ENCODE peak calls at places on chromosomes 6 and 20, in seven cellular contexts. One of them, this sample, is unnamed.

GRCh38 chr20:17971571-17972013 is 2.8 kb downstream of the MGME1 start:
- DNase-seq in psoas muscle: no peak
- DNase-seq in heart left ventricle: no peak
- DNase-seq in fibroblast of lung: peak
- DNase-seq in Peyer's patch: peak
- DNase-seq in mucosa of descending colon: no peak
- DNase-seq in cardiac muscle cell: peak
- DNase-seq in this sample: peak

GRCh38 chr6:45498620-45499019 is 120.9 kb upstream of the SUPT3H start:
- DNase-seq in psoas muscle: no peak
- DNase-seq in heart left ventricle: no peak
- DNase-seq in fibroblast of lung: peak
- DNase-seq in Peyer's patch: no peak
- DNase-seq in mucosa of descending colon: no peak
- DNase-seq in cardiac muscle cell: no peak
- DNase-seq in this sample: no peak

GRCh38 chr20:17558154-17558940 is 11.5 kb upstream of the DSTN start:
- DNase-seq in psoas muscle: peak
- DNase-seq in heart left ventricle: peak
- DNase-seq in fibroblast of lung: peak
- DNase-seq in Peyer's patch: peak
- DNase-seq in mucosa of descending colon: no peak
- DNase-seq in cardiac muscle cell: peak
- DNase-seq in this sample: peak

GRCh38 chr6:14396826-14397517 is 279.4 kb downstream of the CD83 start:
- DNase-seq in psoas muscle: peak
- DNase-seq in heart left ventricle: no peak
- DNase-seq in fibroblast of lung: peak
- DNase-seq in Peyer's patch: peak
- DNase-seq in mucosa of descending colon: peak
- DNase-seq in cardiac muscle cell: peak
- DNase-seq in this sample: peak

GRCh38 chr6:121504227-121504626 is 68.8 kb downstream of the GJA1 start:
- DNase-seq in psoas muscle: no peak
- DNase-seq in heart left ventricle: no peak
- DNase-seq in fibroblast of lung: peak
- DNase-seq in Peyer's patch: no peak
- DNase-seq in mucosa of descending colon: no peak
- DNase-seq in cardiac muscle cell: peak
- DNase-seq in this sample: peak

GRCh38 chr6:126176266-126176665 is 163.6 kb upstream of the CENPW start:
- DNase-seq in psoas muscle: no peak
- DNase-seq in heart left ventricle: no peak
- DNase-seq in fibroblast of lung: peak
- DNase-seq in Peyer's patch: no peak
- DNase-seq in mucosa of descending colon: no peak
- DNase-seq in cardiac muscle cell: peak
- DNase-seq in this sample: peak

GRCh38 chr20:9200620-9201019 is 131.7 kb downstream of the PLCB4 start:
- DNase-seq in psoas muscle: no peak
- DNase-seq in heart left ventricle: no peak
- DNase-seq in fibroblast of lung: peak
- DNase-seq in Peyer's patch: no peak
- DNase-seq in mucosa of descending colon: no peak
- DNase-seq in cardiac muscle cell: peak
- DNase-seq in this sample: peak

GRCh38 chr6:84449220-84449619 is 221.8 kb upstream of the CEP162 start:
- DNase-seq in psoas muscle: no peak
- DNase-seq in heart left ventricle: no peak
- DNase-seq in fibroblast of lung: peak
- DNase-seq in Peyer's patch: no peak
- DNase-seq in mucosa of descending colon: no peak
- DNase-seq in cardiac muscle cell: peak
- DNase-seq in this sample: no peak

GRCh38 chr20:36575066-36575743 is 1.8 kb downstream of the TGIF2 start:
- DNase-seq in psoas muscle: peak
- DNase-seq in heart left ventricle: peak
- DNase-seq in fibroblast of lung: peak
- DNase-seq in Peyer's patch: peak
- DNase-seq in mucosa of descending colon: peak
- DNase-seq in cardiac muscle cell: peak
- DNase-seq in this sample: peak
- TF ChIP-seq CTCF in psoas muscle: no peak
- TF ChIP-seq CTCF in heart left ventricle: no peak
- TF ChIP-seq CTCF in fibroblast of lung: no peak
- TF ChIP-seq CTCF in Peyer's patch: no peak
- TF ChIP-seq CTCF in mucosa of descending colon: no peak
- TF ChIP-seq CTCF in cardiac muscle cell: no peak
- TF ChIP-seq CTCF in this sample: no peak

GRCh38 chr20:20452254-20452676 is 84.4 kb downstream of the INSM1 start:
- DNase-seq in psoas muscle: peak
- DNase-seq in heart left ventricle: peak
- DNase-seq in fibroblast of lung: peak
- DNase-seq in Peyer's patch: peak
- DNase-seq in mucosa of descending colon: peak
- DNase-seq in cardiac muscle cell: peak
- DNase-seq in this sample: peak
- H3K4me3 ChIP-seq in psoas muscle: no peak
- H3K4me3 ChIP-seq in heart left ventricle: no peak
- H3K4me3 ChIP-seq in fibroblast of lung: peak
- H3K4me3 ChIP-seq in Peyer's patch: no peak
- H3K4me3 ChIP-seq in mucosa of descending colon: no peak
- H3K4me3 ChIP-seq in cardiac muscle cell: no peak
- H3K4me3 ChIP-seq in this sample: peak

GRCh38 chr6:1059596-1059995 is 252.3 kb upstream of the FOXQ1 start:
- DNase-seq in psoas muscle: no peak
- DNase-seq in heart left ventricle: no peak
- DNase-seq in fibroblast of lung: no peak
- DNase-seq in Peyer's patch: no peak
- DNase-seq in mucosa of descending colon: no peak
- DNase-seq in cardiac muscle cell: no peak
- DNase-seq in this sample: no peak

GRCh38 chr6:1066449-1066848 is 245.4 kb upstream of the FOXQ1 start:
- DNase-seq in psoas muscle: no peak
- DNase-seq in heart left ventricle: no peak
- DNase-seq in fibroblast of lung: no peak
- DNase-seq in Peyer's patch: no peak
- DNase-seq in mucosa of descending colon: no peak
- DNase-seq in cardiac muscle cell: no peak
- DNase-seq in this sample: no peak

GRCh38 chr6:1063671-1064355 is 248.1 kb upstream of the FOXQ1 start:
- DNase-seq in psoas muscle: no peak
- DNase-seq in heart left ventricle: no peak
- DNase-seq in fibroblast of lung: no peak
- DNase-seq in Peyer's patch: no peak
- DNase-seq in mucosa of descending colon: no peak
- DNase-seq in cardiac muscle cell: no peak
- DNase-seq in this sample: peak

GRCh38 chr6:1065986-1066385 is 245.9 kb upstream of the FOXQ1 start:
- DNase-seq in psoas muscle: no peak
- DNase-seq in heart left ventricle: no peak
- DNase-seq in fibroblast of lung: no peak
- DNase-seq in Peyer's patch: no peak
- DNase-seq in mucosa of descending colon: no peak
- DNase-seq in cardiac muscle cell: no peak
- DNase-seq in this sample: no peak

GRCh38 chr6:1062786-1063545 is 248.9 kb upstream of the FOXQ1 start:
- DNase-seq in psoas muscle: no peak
- DNase-seq in heart left ventricle: no peak
- DNase-seq in fibroblast of lung: no peak
- DNase-seq in Peyer's patch: no peak
- DNase-seq in mucosa of descending colon: no peak
- DNase-seq in cardiac muscle cell: no peak
- DNase-seq in this sample: no peak
- TF ChIP-seq CTCF in psoas muscle: no peak
- TF ChIP-seq CTCF in heart left ventricle: no peak
- TF ChIP-seq CTCF in fibroblast of lung: no peak
- TF ChIP-seq CTCF in Peyer's patch: no peak
- TF ChIP-seq CTCF in mucosa of descending colon: no peak
- TF ChIP-seq CTCF in cardiac muscle cell: no peak
- TF ChIP-seq CTCF in this sample: no peak

GRCh38 chr6:2899596-2899995 is 3.5 kb downstream of the SERPINB9 start:
- DNase-seq in psoas muscle: no peak
- DNase-seq in heart left ventricle: no peak
- DNase-seq in fibroblast of lung: no peak
- DNase-seq in Peyer's patch: no peak
- DNase-seq in mucosa of descending colon: no peak
- DNase-seq in cardiac muscle cell: no peak
- DNase-seq in this sample: no peak
- H3K4me3 ChIP-seq in psoas muscle: no peak
- H3K4me3 ChIP-seq in heart left ventricle: no peak
- H3K4me3 ChIP-seq in fibroblast of lung: no peak
- H3K4me3 ChIP-seq in Peyer's patch: no peak
- H3K4me3 ChIP-seq in mucosa of descending colon: no peak
- H3K4me3 ChIP-seq in cardiac muscle cell: no peak
- H3K4me3 ChIP-seq in this sample: no peak

GRCh38 chr20:50567860-50568548 is 57.8 kb downstream of the PTPN1 start:
- DNase-seq in psoas muscle: no peak
- DNase-seq in heart left ventricle: no peak
- DNase-seq in fibroblast of lung: no peak
- DNase-seq in Peyer's patch: no peak
- DNase-seq in mucosa of descending colon: no peak
- DNase-seq in cardiac muscle cell: no peak
- DNase-seq in this sample: no peak

GRCh38 chr20:50571466-50571865 is 61.3 kb downstream of the PTPN1 start:
- DNase-seq in psoas muscle: no peak
- DNase-seq in heart left ventricle: no peak
- DNase-seq in fibroblast of lung: no peak
- DNase-seq in Peyer's patch: no peak
- DNase-seq in mucosa of descending colon: no peak
- DNase-seq in cardiac muscle cell: no peak
- DNase-seq in this sample: no peak

GRCh38 chr20:50572922-50573777 is 63.0 kb downstream of the PTPN1 start:
- DNase-seq in psoas muscle: peak
- DNase-seq in heart left ventricle: peak
- DNase-seq in fibroblast of lung: peak
- DNase-seq in Peyer's patch: peak
- DNase-seq in mucosa of descending colon: no peak
- DNase-seq in cardiac muscle cell: peak
- DNase-seq in this sample: peak

GRCh38 chr20:50568549-50568942 is 58.4 kb downstream of the PTPN1 start:
- DNase-seq in psoas muscle: no peak
- DNase-seq in heart left ventricle: no peak
- DNase-seq in fibroblast of lung: no peak
- DNase-seq in Peyer's patch: no peak
- DNase-seq in mucosa of descending colon: no peak
- DNase-seq in cardiac muscle cell: no peak
- DNase-seq in this sample: no peak

GRCh38 chr20:50569864-50570836 is 60.0 kb downstream of the PTPN1 start:
- DNase-seq in psoas muscle: no peak
- DNase-seq in heart left ventricle: no peak
- DNase-seq in fibroblast of lung: peak
- DNase-seq in Peyer's patch: peak
- DNase-seq in mucosa of descending colon: no peak
- DNase-seq in cardiac muscle cell: peak
- DNase-seq in this sample: peak
- TF ChIP-seq CTCF in psoas muscle: no peak
- TF ChIP-seq CTCF in heart left ventricle: peak
- TF ChIP-seq CTCF in fibroblast of lung: peak
- TF ChIP-seq CTCF in Peyer's patch: peak
- TF ChIP-seq CTCF in mucosa of descending colon: no peak
- TF ChIP-seq CTCF in cardiac muscle cell: peak
- TF ChIP-seq CTCF in this sample: peak

DNA sequence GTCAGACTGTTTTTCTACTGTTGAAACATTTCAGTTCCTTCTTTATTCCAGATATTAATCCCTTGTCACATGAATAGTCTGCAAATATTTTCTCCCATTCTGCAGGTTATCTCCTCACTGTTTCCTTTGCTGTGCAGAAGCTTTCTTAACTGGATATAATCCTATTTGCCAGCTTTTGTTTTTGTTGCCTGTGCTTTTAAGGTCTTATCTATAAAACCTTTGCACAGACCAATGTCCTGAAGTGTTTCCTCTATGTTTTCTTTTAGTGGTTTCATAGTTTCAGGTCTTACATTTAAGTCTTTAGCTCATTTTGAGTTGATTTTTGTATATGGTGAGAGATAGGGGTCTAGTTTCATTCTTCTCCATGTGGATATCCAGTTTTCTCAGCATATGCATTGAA is 19.2 kb downstream of the NCOA6 start:
- DNase-seq in psoas muscle: no peak
- DNase-seq in heart left ventricle: no peak
- DNase-seq in fibroblast of lung: no peak
- DNase-seq in Peyer's patch: no peak
- DNase-seq in mucosa of descending colon: no peak
- DNase-seq in cardiac muscle cell: peak
- DNase-seq in this sample: no peak
- H3K4me3 ChIP-seq in psoas muscle: no peak
- H3K4me3 ChIP-seq in heart left ventricle: no peak
- H3K4me3 ChIP-seq in fibroblast of lung: no peak
- H3K4me3 ChIP-seq in Peyer's patch: no peak
- H3K4me3 ChIP-seq in mucosa of descending colon: no peak
- H3K4me3 ChIP-seq in cardiac muscle cell: no peak
- H3K4me3 ChIP-seq in this sample: no peak

DNA sequence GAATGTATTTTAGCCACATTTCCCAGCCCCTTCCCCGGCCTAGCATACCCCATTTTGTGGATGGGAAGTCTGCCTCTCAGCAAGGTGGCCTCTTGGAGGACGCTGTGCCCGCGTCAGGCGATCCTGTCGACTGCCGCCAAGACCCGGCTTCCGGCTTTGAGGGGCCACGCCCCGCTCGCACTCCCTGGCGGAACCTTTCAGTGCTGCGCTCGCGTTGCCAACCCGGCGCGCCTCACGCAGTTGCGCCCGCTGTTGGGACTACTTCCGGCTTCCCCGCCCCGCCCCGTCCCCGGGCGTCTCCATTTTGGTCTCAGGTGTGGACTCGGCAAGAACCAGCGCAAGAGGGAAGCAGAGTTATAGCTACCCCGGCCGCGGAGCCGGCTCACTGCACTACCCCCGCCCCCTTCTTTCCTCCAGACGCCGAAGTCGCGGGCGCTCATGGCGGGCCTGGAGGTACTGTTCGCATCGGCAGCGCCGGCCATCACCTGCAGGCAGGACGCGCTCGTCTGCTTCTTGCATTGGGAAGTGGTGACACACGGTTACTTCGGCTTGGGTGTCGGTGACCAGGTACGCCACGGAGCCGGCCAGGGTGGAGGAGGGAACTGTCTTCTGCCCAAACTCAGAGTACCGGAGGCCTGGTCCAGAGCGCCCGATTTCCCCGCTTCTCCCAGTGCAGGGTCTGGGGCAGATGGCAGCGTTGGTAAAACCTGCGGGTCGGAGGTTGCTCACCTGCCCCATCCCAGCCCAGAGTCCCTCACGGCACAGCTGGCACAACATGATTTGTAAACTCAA is at the start of gene PSMF1:
- DNase-seq in psoas muscle: peak
- DNase-seq in heart left ventricle: peak
- DNase-seq in fibroblast of lung: peak
- DNase-seq in Peyer's patch: peak
- DNase-seq in mucosa of descending colon: peak
- DNase-seq in cardiac muscle cell: peak
- DNase-seq in this sample: peak
- TF ChIP-seq CTCF in psoas muscle: peak
- TF ChIP-seq CTCF in heart left ventricle: peak
- TF ChIP-seq CTCF in fibroblast of lung: no peak
- TF ChIP-seq CTCF in Peyer's patch: peak
- TF ChIP-seq CTCF in mucosa of descending colon: peak
- TF ChIP-seq CTCF in cardiac muscle cell: no peak
- TF ChIP-seq CTCF in this sample: no peak